ENCODE peak calls at places on chromosome 18, in eight cellular contexts. One of them, this sample, is unnamed.

GRCh38 chr18:13565228-13565627 is 161.1 kb downstream of the FAM210A start:
- DNase-seq in AG04450: no peak
- DNase-seq in cardiac muscle cell: no peak
- DNase-seq in fibroblast of lung: no peak
- DNase-seq in spleen: no peak
- DNase-seq in gastrocnemius medialis: peak; percentile 36
- DNase-seq in osteoblast: no peak
- DNase-seq in fibroblast of villous mesenchyme: no peak
- DNase-seq in this sample: no peak

GRCh38 chr18:67845035-67845434 is 328.5 kb upstream of the DSEL start:
- DNase-seq in AG04450: no peak
- DNase-seq in cardiac muscle cell: no peak
- DNase-seq in fibroblast of lung: peak; percentile 32
- DNase-seq in spleen: no peak
- DNase-seq in gastrocnemius medialis: no peak
- DNase-seq in osteoblast: no peak
- DNase-seq in fibroblast of villous mesenchyme: no peak
- DNase-seq in this sample: peak; percentile 66

GRCh38 chr18:75162467-75162866 is 46.5 kb downstream of the PTGR3 start:
- DNase-seq in AG04450: no peak
- DNase-seq in cardiac muscle cell: no peak
- DNase-seq in fibroblast of lung: peak; percentile 65
- DNase-seq in spleen: no peak
- DNase-seq in gastrocnemius medialis: peak; percentile 72
- DNase-seq in osteoblast: no peak
- DNase-seq in fibroblast of villous mesenchyme: peak; percentile 52
- DNase-seq in this sample: peak; percentile 61

GRCh38 chr18:61901334-61901986 is 8.7 kb upstream of the RNF152 start:
- DNase-seq in AG04450: no peak
- DNase-seq in cardiac muscle cell: peak; percentile 68
- DNase-seq in fibroblast of lung: peak; percentile 54
- DNase-seq in spleen: no peak
- DNase-seq in gastrocnemius medialis: no peak
- DNase-seq in osteoblast: no peak
- DNase-seq in fibroblast of villous mesenchyme: peak; percentile 62
- DNase-seq in this sample: peak; percentile 77

GRCh38 chr18:9323750-9324445 is 10.7 kb upstream of the TWSG1 start:
- DNase-seq in AG04450: peak; percentile 69
- DNase-seq in cardiac muscle cell: no peak
- DNase-seq in fibroblast of lung: peak; percentile 64
- DNase-seq in spleen: no peak
- DNase-seq in gastrocnemius medialis: no peak
- DNase-seq in osteoblast: no peak
- DNase-seq in fibroblast of villous mesenchyme: peak; percentile 60
- DNase-seq in this sample: peak; percentile 75

GRCh38 chr18:11498821-11499220 is 110.6 kb upstream of the SLC35G4 start:
- DNase-seq in AG04450: no peak
- DNase-seq in cardiac muscle cell: no peak
- DNase-seq in fibroblast of lung: peak; percentile 20
- DNase-seq in spleen: no peak
- DNase-seq in gastrocnemius medialis: no peak
- DNase-seq in osteoblast: no peak
- DNase-seq in fibroblast of villous mesenchyme: peak; percentile 3
- DNase-seq in this sample: peak; percentile 24

GRCh38 chr18:3524706-3525105 is 74.7 kb downstream of the TGIF1 start:
- DNase-seq in AG04450: no peak
- DNase-seq in cardiac muscle cell: no peak
- DNase-seq in fibroblast of lung: no peak
- DNase-seq in spleen: no peak
- DNase-seq in gastrocnemius medialis: no peak
- DNase-seq in osteoblast: no peak
- DNase-seq in fibroblast of villous mesenchyme: peak; percentile 10
- DNase-seq in this sample: no peak

GRCh38 chr18:68494802-68495560 is 219.9 kb downstream of the TMX3 start:
- DNase-seq in AG04450: peak; percentile 92
- DNase-seq in cardiac muscle cell: no peak
- DNase-seq in fibroblast of lung: peak; percentile 97
- DNase-seq in spleen: no peak
- DNase-seq in gastrocnemius medialis: no peak
- DNase-seq in osteoblast: peak; percentile 65
- DNase-seq in fibroblast of villous mesenchyme: peak; percentile 98
- DNase-seq in this sample: peak; percentile 91

GRCh38 chr18:69651243-69651642 is 250.6 kb downstream of the DOK6 start:
- DNase-seq in AG04450: no peak
- DNase-seq in cardiac muscle cell: no peak
- DNase-seq in fibroblast of lung: no peak
- DNase-seq in spleen: no peak
- DNase-seq in gastrocnemius medialis: no peak
- DNase-seq in osteoblast: no peak
- DNase-seq in fibroblast of villous mesenchyme: no peak
- DNase-seq in this sample: no peak

GRCh38 chr18:29145993-29146539 is 969.1 kb upstream of the CDH2 start:
- DNase-seq in AG04450: no peak
- DNase-seq in cardiac muscle cell: no peak
- DNase-seq in fibroblast of lung: no peak
- DNase-seq in spleen: no peak
- DNase-seq in gastrocnemius medialis: no peak
- DNase-seq in osteoblast: no peak
- DNase-seq in fibroblast of villous mesenchyme: peak; percentile 46
- DNase-seq in this sample: no peak

GRCh38 chr18:59145055-59145454 is 5.4 kb downstream of the SEC11C start:
- DNase-seq in AG04450: no peak
- DNase-seq in cardiac muscle cell: no peak
- DNase-seq in fibroblast of lung: no peak
- DNase-seq in spleen: no peak
- DNase-seq in gastrocnemius medialis: no peak
- DNase-seq in osteoblast: no peak
- DNase-seq in fibroblast of villous mesenchyme: no peak
- DNase-seq in this sample: no peak

GRCh38 chr18:10973579-10974260 is 175.6 kb downstream of the PIEZO2 start:
- DNase-seq in AG04450: no peak
- DNase-seq in cardiac muscle cell: no peak
- DNase-seq in fibroblast of lung: peak; percentile 49
- DNase-seq in spleen: no peak
- DNase-seq in gastrocnemius medialis: no peak
- DNase-seq in osteoblast: peak; percentile 21
- DNase-seq in fibroblast of villous mesenchyme: peak; percentile 29
- DNase-seq in this sample: peak; percentile 28

GRCh38 chr18:49667462-49667861 is 105.6 kb downstream of the LIPG start:
- DNase-seq in AG04450: no peak
- DNase-seq in cardiac muscle cell: no peak
- DNase-seq in fibroblast of lung: no peak
- DNase-seq in spleen: no peak
- DNase-seq in gastrocnemius medialis: no peak
- DNase-seq in osteoblast: no peak
- DNase-seq in fibroblast of villous mesenchyme: no peak
- DNase-seq in this sample: no peak

GRCh38 chr18:13649397-13650252 is 76.7 kb downstream of the FAM210A start:
- DNase-seq in AG04450: no peak
- DNase-seq in cardiac muscle cell: no peak
- DNase-seq in fibroblast of lung: no peak
- DNase-seq in spleen: no peak
- DNase-seq in gastrocnemius medialis: no peak
- DNase-seq in osteoblast: peak; percentile 32
- DNase-seq in fibroblast of villous mesenchyme: no peak
- DNase-seq in this sample: no peak

GRCh38 chr18:11259421-11259820 is 110.1 kb upstream of the PIEZO2 start:
- DNase-seq in AG04450: no peak
- DNase-seq in cardiac muscle cell: no peak
- DNase-seq in fibroblast of lung: no peak
- DNase-seq in spleen: no peak
- DNase-seq in gastrocnemius medialis: peak; percentile 62
- DNase-seq in osteoblast: peak; percentile 47
- DNase-seq in fibroblast of villous mesenchyme: peak; percentile 1
- DNase-seq in this sample: peak; percentile 17

GRCh38 chr18:62420151-62420512 is 95.0 kb downstream of the TNFRSF11A start:
- DNase-seq in AG04450: no peak
- DNase-seq in cardiac muscle cell: no peak
- DNase-seq in fibroblast of lung: peak; percentile 25
- DNase-seq in spleen: no peak
- DNase-seq in gastrocnemius medialis: no peak
- DNase-seq in osteoblast: peak; percentile 78
- DNase-seq in fibroblast of villous mesenchyme: no peak
- DNase-seq in this sample: peak; percentile 10

GRCh38 chr18:34494359-34494696 is 215.8 kb upstream of the DTNA start:
- DNase-seq in AG04450: no peak
- DNase-seq in cardiac muscle cell: peak; percentile 5
- DNase-seq in fibroblast of lung: no peak
- DNase-seq in spleen: peak; percentile 57
- DNase-seq in gastrocnemius medialis: peak; percentile 24
- DNase-seq in osteoblast: peak; percentile 61
- DNase-seq in fibroblast of villous mesenchyme: no peak
- DNase-seq in this sample: peak; percentile 0
- H3K4me3 ChIP-seq in AG04450: no peak overlapping the region
- H3K4me3 ChIP-seq in cardiac muscle cell: peak overlapping the region; percentile 74
- H3K4me3 ChIP-seq in fibroblast of lung: no peak overlapping the region
- H3K4me3 ChIP-seq in spleen: peak overlapping the region; percentile 70
- H3K4me3 ChIP-seq in gastrocnemius medialis: peak overlapping the region; percentile 75
- H3K4me3 ChIP-seq in osteoblast: no peak overlapping the region
- H3K4me3 ChIP-seq in fibroblast of villous mesenchyme: no peak overlapping the region
- H3K4me3 ChIP-seq in this sample: no peak overlapping the region

GRCh38 chr18:47399475-47399874 is 148.0 kb upstream of the SKOR2 start:
- DNase-seq in AG04450: no peak
- DNase-seq in cardiac muscle cell: no peak
- DNase-seq in fibroblast of lung: no peak
- DNase-seq in spleen: no peak
- DNase-seq in gastrocnemius medialis: no peak
- DNase-seq in osteoblast: no peak
- DNase-seq in fibroblast of villous mesenchyme: no peak
- DNase-seq in this sample: no peak

GRCh38 chr18:47397671-47398319 is 146.3 kb upstream of the SKOR2 start:
- DNase-seq in AG04450: no peak
- DNase-seq in cardiac muscle cell: no peak
- DNase-seq in fibroblast of lung: no peak
- DNase-seq in spleen: no peak
- DNase-seq in gastrocnemius medialis: no peak
- DNase-seq in osteoblast: no peak
- DNase-seq in fibroblast of villous mesenchyme: no peak
- DNase-seq in this sample: no peak
- TF ChIP-seq CTCF in AG04450: no peak
- TF ChIP-seq CTCF in cardiac muscle cell: no peak
- TF ChIP-seq CTCF in fibroblast of lung: no peak
- TF ChIP-seq CTCF in spleen: peak; percentile 36
- TF ChIP-seq CTCF in gastrocnemius medialis: no peak
- TF ChIP-seq CTCF in osteoblast: no peak
- TF ChIP-seq CTCF in fibroblast of villous mesenchyme: no peak
- TF ChIP-seq CTCF in this sample: no peak

GRCh38 chr18:1657888-1658287 is 753.2 kb downstream of the ADCYAP1 start:
- DNase-seq in AG04450: no peak
- DNase-seq in cardiac muscle cell: no peak
- DNase-seq in fibroblast of lung: no peak
- DNase-seq in spleen: no peak
- DNase-seq in gastrocnemius medialis: no peak
- DNase-seq in osteoblast: no peak
- DNase-seq in fibroblast of villous mesenchyme: no peak
- DNase-seq in this sample: no peak

GRCh38 chr18:1653873-1654272 is 749.2 kb downstream of the ADCYAP1 start:
- DNase-seq in AG04450: no peak
- DNase-seq in cardiac muscle cell: no peak
- DNase-seq in fibroblast of lung: no peak
- DNase-seq in spleen: no peak
- DNase-seq in gastrocnemius medialis: no peak
- DNase-seq in osteoblast: no peak
- DNase-seq in fibroblast of villous mesenchyme: no peak
- DNase-seq in this sample: no peak

GRCh38 chr18:1663879-1664705 is 759.4 kb downstream of the ADCYAP1 start:
- DNase-seq in AG04450: no peak
- DNase-seq in cardiac muscle cell: peak; percentile 74
- DNase-seq in fibroblast of lung: no peak
- DNase-seq in spleen: peak; percentile 84
- DNase-seq in gastrocnemius medialis: peak; percentile 14
- DNase-seq in osteoblast: no peak
- DNase-seq in fibroblast of villous mesenchyme: peak; percentile 14
- DNase-seq in this sample: peak; percentile 10

GRCh38 chr18:1665064-1665463 is 760.4 kb downstream of the ADCYAP1 start:
- DNase-seq in AG04450: no peak
- DNase-seq in cardiac muscle cell: no peak
- DNase-seq in fibroblast of lung: no peak
- DNase-seq in spleen: no peak
- DNase-seq in gastrocnemius medialis: no peak
- DNase-seq in osteoblast: no peak
- DNase-seq in fibroblast of villous mesenchyme: no peak
- DNase-seq in this sample: no peak

GRCh38 chr18:1659190-1659589 is 754.5 kb downstream of the ADCYAP1 start:
- DNase-seq in AG04450: no peak
- DNase-seq in cardiac muscle cell: no peak
- DNase-seq in fibroblast of lung: no peak
- DNase-seq in spleen: no peak
- DNase-seq in gastrocnemius medialis: no peak
- DNase-seq in osteoblast: no peak
- DNase-seq in fibroblast of villous mesenchyme: no peak
- DNase-seq in this sample: no peak
- H3K4me3 ChIP-seq in AG04450: no peak overlapping the region
- H3K4me3 ChIP-seq in cardiac muscle cell: no peak overlapping the region
- H3K4me3 ChIP-seq in fibroblast of lung: no peak overlapping the region
- H3K4me3 ChIP-seq in spleen: no peak overlapping the region
- H3K4me3 ChIP-seq in gastrocnemius medialis: no peak overlapping the region
- H3K4me3 ChIP-seq in osteoblast: no peak overlapping the region
- H3K4me3 ChIP-seq in fibroblast of villous mesenchyme: no peak overlapping the region
- H3K4me3 ChIP-seq in this sample: no peak overlapping the region

GRCh38 chr18:48027401-48027931 is 97.0 kb upstream of the SMAD2 start:
- DNase-seq in AG04450: no peak
- DNase-seq in cardiac muscle cell: no peak
- DNase-seq in fibroblast of lung: no peak
- DNase-seq in spleen: peak; percentile 71
- DNase-seq in gastrocnemius medialis: no peak
- DNase-seq in osteoblast: no peak
- DNase-seq in fibroblast of villous mesenchyme: no peak
- DNase-seq in this sample: peak; percentile 32

GRCh38 chr18:48026216-48026615 is 95.8 kb upstream of the SMAD2 start:
- DNase-seq in AG04450: no peak
- DNase-seq in cardiac muscle cell: no peak
- DNase-seq in fibroblast of lung: no peak
- DNase-seq in spleen: peak; percentile 75
- DNase-seq in gastrocnemius medialis: no peak
- DNase-seq in osteoblast: no peak
- DNase-seq in fibroblast of villous mesenchyme: no peak
- DNase-seq in this sample: no peak

GRCh38 chr18:48028716-48029115 is 98.3 kb upstream of the SMAD2 start:
- DNase-seq in AG04450: no peak
- DNase-seq in cardiac muscle cell: no peak
- DNase-seq in fibroblast of lung: no peak
- DNase-seq in spleen: peak; percentile 59
- DNase-seq in gastrocnemius medialis: no peak
- DNase-seq in osteoblast: no peak
- DNase-seq in fibroblast of villous mesenchyme: no peak
- DNase-seq in this sample: no peak

GRCh38 chr18:48029296-48029986 is 99.0 kb upstream of the SMAD2 start:
- DNase-seq in AG04450: no peak
- DNase-seq in cardiac muscle cell: no peak
- DNase-seq in fibroblast of lung: no peak
- DNase-seq in spleen: peak; percentile 64
- DNase-seq in gastrocnemius medialis: no peak
- DNase-seq in osteoblast: no peak
- DNase-seq in fibroblast of villous mesenchyme: no peak
- DNase-seq in this sample: no peak

DNA sequence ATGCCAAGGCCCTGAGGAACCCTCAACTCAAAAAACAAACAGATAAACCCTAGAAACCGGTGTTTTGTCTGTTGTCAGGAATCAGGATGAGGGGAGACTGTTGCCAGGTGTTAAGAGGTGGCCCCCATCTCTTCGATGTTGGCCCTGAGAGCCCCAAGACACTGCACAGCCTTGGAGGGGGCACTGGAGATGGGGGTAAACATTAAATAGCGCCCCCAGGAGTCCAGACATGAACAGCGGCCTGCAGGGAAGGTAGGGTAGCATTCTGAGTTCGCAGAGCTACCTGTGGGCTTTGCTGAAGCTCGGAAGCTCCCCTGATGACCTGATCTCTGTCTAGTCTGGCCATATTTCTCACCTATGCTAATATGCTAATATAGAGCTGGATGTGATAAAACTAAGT is 97.6 kb upstream of the SMAD2 start:
- DNase-seq in AG04450: no peak
- DNase-seq in cardiac muscle cell: no peak
- DNase-seq in fibroblast of lung: no peak
- DNase-seq in spleen: peak; percentile 27
- DNase-seq in gastrocnemius medialis: no peak
- DNase-seq in osteoblast: no peak
- DNase-seq in fibroblast of villous mesenchyme: no peak
- DNase-seq in this sample: no peak
- TF ChIP-seq CTCF in AG04450: no peak
- TF ChIP-seq CTCF in cardiac muscle cell: peak; percentile 16
- TF ChIP-seq CTCF in fibroblast of lung: no peak
- TF ChIP-seq CTCF in spleen: no peak
- TF ChIP-seq CTCF in gastrocnemius medialis: no peak
- TF ChIP-seq CTCF in osteoblast: peak; percentile 8
- TF ChIP-seq CTCF in fibroblast of villous mesenchyme: no peak
- TF ChIP-seq CTCF in this sample: peak; percentile 26